ENCODE peak calls at places on chromosomes 5 and 9, in seven cellular contexts. Y, X, B, T, M, K and U are unnamed samples.

GRCh38 chr9:99445920-99446319 is 223.8 kb downstream of the SEC61B start:
- DNase-seq in Y (no peak), T (no peak), B (no peak), K (no peak), X (no peak), M (no peak), U (peak)

GRCh38 chr5:87151547-87151946 is 116.1 kb upstream of the RASA1 start:
- DNase-seq in Y (no peak), B (no peak), M (no peak), K (peak), X (no peak), T (no peak), U (peak)

GRCh38 chr9:128558431-128559310 is 6.3 kb downstream of the SPTAN1 start:
- DNase-seq in K (peak), X (peak), M (peak), B (peak), T (peak), Y (no peak), U (peak)

GRCh38 chr5:123098767-123099513 is 9.9 kb downstream of the PRDM6 start:
- DNase-seq in T (no peak), X (no peak), K (no peak), M (no peak), Y (no peak), B (no peak), U (no peak)

GRCh38 chr5:16128944-16129343 is 50.6 kb downstream of the MARCHF11 start:
- DNase-seq in B (no peak), Y (no peak), T (no peak), X (no peak), K (no peak), M (no peak), U (no peak)

GRCh38 chr9:127825319-127826051 is 22.8 kb downstream of the FPGS start:
- DNase-seq in T (no peak), Y (no peak), X (peak), M (no peak), B (peak), K (peak), U (no peak)

GRCh38 chr5:109191153-109191558 is 218.6 kb downstream of the PJA2 start:
- DNase-seq in X (peak), Y (no peak), B (no peak), M (no peak), T (no peak), K (peak), U (peak)

GRCh38 chr5:69213513-69214215 is 21.0 kb upstream of the CDK7 start:
- DNase-seq in Y (no peak), K (peak), B (no peak), X (no peak), M (no peak), T (no peak), U (peak)

GRCh38 chr9:127397722-127398647 is 1.0 kb downstream of the SLC2A8 start:
- DNase-seq in M (peak), Y (no peak), B (peak), X (peak), K (no peak), T (no peak), U (peak)

GRCh38 chr5:124043456-124043855 is 531.5 kb downstream of the CSNK1G3 start:
- DNase-seq in Y (no peak), M (no peak), K (peak), B (no peak), X (no peak), T (no peak), U (no peak)

GRCh38 chr9:404229-404628 is 189.6 kb downstream of the DOCK8 start:
- DNase-seq in B (no peak), M (no peak), K (no peak), T (no peak), X (no peak), Y (no peak), U (no peak)

GRCh38 chr5:120174089-120174488 is 290.0 kb upstream of the PRR16 start:
- DNase-seq in M (no peak), X (no peak), T (no peak), B (no peak), K (no peak), Y (no peak), U (no peak)

GRCh38 chr9:93645149-93645889 is 68.9 kb downstream of the PHF2 start:
- DNase-seq in B (no peak), M (peak), T (no peak), K (no peak), X (no peak), Y (no peak), U (no peak)

GRCh38 chr5:91419571-91420537 is 36.7 kb upstream of the ARRDC3 start:
- DNase-seq in Y (no peak), K (peak), B (peak), M (peak), X (peak), T (peak), U (peak)

GRCh38 chr9:69946800-69947437 is 96.7 kb upstream of the MAMDC2 start:
- DNase-seq in K (peak), Y (no peak), X (no peak), B (no peak), T (no peak), M (no peak), U (peak)

GRCh38 chr9:136673970-136674785 is 11.5 kb downstream of the EGFL7 start:
- DNase-seq in B (no peak), M (no peak), Y (no peak), K (no peak), X (no peak), T (no peak), U (no peak)

GRCh38 chr5:178560911-178561310 is 29.3 kb downstream of the COL23A1 start:
- DNase-seq in K (no peak), B (no peak), M (no peak), X (no peak), T (no peak), Y (no peak), U (no peak)

GRCh38 chr5:77366717-77367500 is 125.2 kb downstream of the WDR41 start:
- DNase-seq in M (no peak), B (no peak), Y (no peak), X (no peak), T (no peak), K (no peak), U (no peak)

GRCh38 chr5:139658928-139659667 is 10.9 kb downstream of the CXXC5 start:
- DNase-seq in X (peak), K (no peak), T (no peak), M (no peak), B (no peak), Y (no peak), U (peak)

GRCh38 chr5:30994926-30995325 is 198.6 kb upstream of the CDH6 start:
- DNase-seq in T (no peak), X (no peak), M (no peak), Y (no peak), K (no peak), B (no peak), U (peak)

GRCh38 chr5:33400675-33401074 is 40.1 kb upstream of the TARS1 start:
- DNase-seq in X (no peak), Y (no peak), K (no peak), B (no peak), M (no peak), T (no peak), U (no peak)